ENCODE peak calls at places on chromosome 10, in five cellular contexts. J is neuronal stem cell, B is H1, U is H9, G is mesenchymal stem cell. V is an unnamed sample.

GRCh38 chr10:33559105-33559504 is 224.6 kb upstream of the NRP1 start:
- DNase-seq in J (no peak), B (no peak), U (no peak), G (no peak), V (no peak)

GRCh38 chr10:79413196-79413595 is 32.2 kb downstream of the ZCCHC24 start:
- DNase-seq in J (no peak), B (no peak), U (no peak), G (peak), V (no peak)

GRCh38 chr10:76324283-76324682 is 892.9 kb downstream of the LRMDA start:
- DNase-seq in J (no peak), B (no peak), U (no peak), G (no peak), V (no peak)

GRCh38 chr10:110067960-110068770 is 60.4 kb downstream of the ADD3 start:
- DNase-seq in J (no peak), B (no peak), U (no peak), G (no peak), V (no peak)

GRCh38 chr10:3235996-3236510 is 63.5 kb upstream of the PITRM1 start:
- DNase-seq in J (no peak), B (no peak), U (no peak), G (peak), V (no peak)

GRCh38 chr10:93440591-93441012 is 41.5 kb downstream of the MYOF start:
- DNase-seq in J (no peak), B (no peak), U (no peak), G (peak), V (no peak)

GRCh38 chr10:50304655-50305054 is 53.3 kb upstream of the ASAH2 start:
- DNase-seq in J (no peak), B (no peak), U (no peak), G (no peak), V (no peak)

GRCh38 chr10:3382092-3382491 is 209.5 kb upstream of the PITRM1 start:
- DNase-seq in J (no peak), B (no peak), U (no peak), G (no peak), V (no peak)

GRCh38 chr10:4073912-4074311 is 288.9 kb upstream of the KLF6 start:
- DNase-seq in J (no peak), B (no peak), U (no peak), G (peak), V (no peak)

GRCh38 chr10:132685921-132686680 is 99.8 kb downstream of the NKX6-2 start:
- DNase-seq in J (no peak), B (no peak), U (peak), G (no peak), V (no peak)

GRCh38 chr10:132685121-132685891 is 100.6 kb downstream of the NKX6-2 start:
- DNase-seq in J (no peak), B (no peak), U (peak), G (peak), V (no peak)

GRCh38 chr10:132687181-132687892 is 98.6 kb downstream of the NKX6-2 start:
- DNase-seq in J (no peak), B (no peak), U (peak), G (no peak), V (no peak)

GRCh38 chr10:132681858-132682755 is 103.8 kb downstream of the NKX6-2 start:
- DNase-seq in J (no peak), B (no peak), U (peak), G (no peak), V (no peak)

DNA sequence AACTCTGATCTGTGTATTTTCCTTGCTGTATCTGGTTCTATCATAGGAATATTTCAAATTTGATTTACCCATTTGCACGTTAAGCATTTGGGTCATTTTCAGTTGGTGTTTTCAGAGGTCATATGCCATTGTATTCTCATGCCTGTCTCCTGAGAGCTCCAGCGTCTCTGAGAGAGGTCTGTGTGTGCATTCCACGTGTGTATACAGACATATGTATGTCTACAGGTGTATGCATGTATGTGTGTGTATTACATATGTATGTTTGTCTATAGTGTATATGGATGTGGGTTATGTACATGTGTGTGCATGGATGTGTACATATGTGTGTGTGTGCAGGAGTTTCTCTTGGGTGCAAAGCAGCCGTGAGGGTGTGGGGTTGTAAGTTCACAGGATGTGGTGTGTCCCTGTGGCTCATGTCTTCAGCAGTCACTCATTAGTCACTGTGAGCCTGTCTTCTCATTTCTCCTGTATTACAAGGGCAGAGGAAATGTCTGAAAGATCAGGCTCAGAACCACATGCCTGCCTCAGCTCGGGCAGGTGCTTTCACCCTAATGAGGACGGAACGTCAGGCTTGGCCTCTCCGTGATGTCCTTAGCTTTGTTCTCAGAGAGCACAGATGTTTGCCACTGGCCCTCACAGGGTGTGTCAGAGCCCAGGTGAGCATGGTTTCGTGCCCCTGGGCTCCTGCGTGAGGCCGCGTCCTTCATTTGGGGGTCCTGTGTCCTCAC is 101.6 kb downstream of the NKX6-2 start:
- DNase-seq in J (no peak), B (no peak), U (peak), G (peak), V (no peak)
- H3K9ac ChIP-seq in J (no peak), B (no peak), U (no peak), G (no peak), V (no peak)

DNA sequence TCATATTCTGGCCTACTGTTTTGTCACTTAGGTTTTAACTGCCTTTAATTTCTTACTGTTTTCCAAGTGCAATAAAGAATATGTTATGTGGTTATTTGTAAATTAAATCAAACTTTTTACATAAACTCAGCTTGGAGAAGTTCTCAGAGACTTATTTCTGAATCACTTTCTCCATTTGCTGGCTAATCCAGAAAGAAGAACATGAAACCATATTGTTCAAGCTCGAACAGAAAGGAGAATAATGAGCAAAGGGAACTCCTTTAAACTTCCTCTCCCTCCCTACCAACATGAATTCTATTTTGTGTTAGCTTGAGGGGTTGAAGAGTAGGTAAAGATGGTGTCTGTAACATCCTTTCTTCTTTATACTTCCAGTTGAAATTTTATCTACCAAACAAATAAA is 52.3 kb downstream of the SHTN1 start:
- DNase-seq in J (no peak), B (no peak), U (no peak), G (no peak), V (no peak)
- H2BK12ac ChIP-seq in J (no peak), B (no peak), U (no peak), G (no peak), V (no peak)

GRCh38 chr10:29634764-29635625 is at the start of gene SVIL:
- DNase-seq in J (no peak), B (no peak), U (peak), G (peak), V (no peak)
- H2AK5ac ChIP-seq in J (no peak), B (no peak), U (no peak), G (no peak), V (peak)

GRCh38 chr10:101065479-101066145 is 3.8 kb downstream of the KAZALD1 start:
- DNase-seq in J (no peak), B (no peak), U (no peak), G (peak), V (no peak)
- H3K9ac ChIP-seq in J (no peak), B (no peak), U (no peak), G (peak), V (no peak)

GRCh38 chr10:43120948-43121290 is 17.3 kb upstream of the CSGALNACT2 start:
- DNase-seq in J (no peak), B (no peak), U (no peak), G (peak), V (peak)
- H2BK12ac ChIP-seq in J (no peak), B (no peak), U (no peak), G (no peak), V (no peak)

V was measured in trophoblast cell.